ENCODE peak calls at places on chromosomes 12 and 14, in seven cellular contexts. W, L, G, S, H, B and D are unnamed samples.

GRCh38 chr14:91269076-91269991 is 24.8 kb upstream of the GPR68 start:
- DNase-seq in G (no peak), H (peak; percentile 29), L (no peak), S (peak; percentile 48), B (no peak), W (no peak), D (no peak)

GRCh38 chr12:48996794-48997718 is 2.1 kb downstream of the DDN start:
- DNase-seq in H (peak; percentile 55), W (peak; percentile 94), L (peak; percentile 84), S (peak; percentile 65), B (peak; percentile 70), G (peak; percentile 79), D (no peak)

GRCh38 chr14:22131749-22132476 is 457.1 kb downstream of the DAD1 start:
- DNase-seq in L (no peak), S (no peak), B (no peak), G (peak; percentile 13), W (peak; percentile 24), H (no peak), D (peak; percentile 10)

GRCh38 chr14:51592836-51593235 is 58.9 kb upstream of the FRMD6 start:
- DNase-seq in L (no peak), G (no peak), B (no peak), H (no peak), W (no peak), S (no peak), D (no peak)

GRCh38 chr12:20212658-20213387 is 155.5 kb upstream of the PDE3A start:
- DNase-seq in G (peak; percentile 99), B (peak; percentile 68), W (peak; percentile 93), L (peak; percentile 91), S (peak; percentile 97), H (peak; percentile 100), D (peak; percentile 99)

GRCh38 chr12:25063873-25064598 is 115.1 kb upstream of the BCAT1 start:
- DNase-seq in H (no peak), L (no peak), B (no peak), G (no peak), W (peak; percentile 12), S (no peak), D (no peak)

GRCh38 chr12:55706840-55707671 is 648 bp downstream of the ITGA7 start:
- DNase-seq in B (no peak), S (no peak), W (peak; percentile 55), H (no peak), L (no peak), G (no peak), D (no peak)

GRCh38 chr12:52354197-52354596 is 13.1 kb downstream of the KRT85 start:
- DNase-seq in H (no peak), B (no peak), S (no peak), L (no peak), W (no peak), G (no peak), D (peak; percentile 20)

GRCh38 chr14:53055003-53055402 is 98.1 kb downstream of the DDHD1 start:
- DNase-seq in G (peak; percentile 83), S (peak; percentile 64), B (no peak), H (peak; percentile 84), W (peak; percentile 53), L (no peak), D (peak; percentile 65)

GRCh38 chr14:104423715-104424405 is 155.7 kb upstream of the C14orf180 start:
- DNase-seq in L (no peak), G (no peak), B (no peak), W (no peak), H (no peak), S (no peak), D (no peak)

GRCh38 chr12:117486840-117487659 is 125.6 kb upstream of the NOS1 start:
- DNase-seq in L (peak; percentile 25), B (peak; percentile 84), S (peak; percentile 55), G (no peak), W (no peak), H (no peak), D (peak; percentile 58)

GRCh38 chr12:3285570-3285969 is 205.4 kb upstream of the PRMT8 start:
- DNase-seq in B (no peak), W (no peak), H (no peak), G (no peak), L (no peak), S (no peak), D (no peak)

GRCh38 chr12:111699962-111700361 is 14.1 kb downstream of the ACAD10 start:
- DNase-seq in H (no peak), L (no peak), B (no peak), G (no peak), W (no peak), S (no peak), D (no peak)

GRCh38 chr12:111706145-111706544 is 20.3 kb downstream of the ACAD10 start:
- DNase-seq in B (no peak), G (no peak), S (no peak), H (no peak), W (no peak), L (no peak), D (no peak)

GRCh38 chr12:111705672-111706071 is 19.8 kb downstream of the ACAD10 start:
- DNase-seq in B (no peak), L (no peak), S (no peak), W (no peak), H (no peak), G (no peak), D (no peak)
- TF ChIP-seq CTCF in B (no peak), L (no peak), S (no peak), W (no peak), H (no peak), G (no peak), D (no peak)

DNA sequence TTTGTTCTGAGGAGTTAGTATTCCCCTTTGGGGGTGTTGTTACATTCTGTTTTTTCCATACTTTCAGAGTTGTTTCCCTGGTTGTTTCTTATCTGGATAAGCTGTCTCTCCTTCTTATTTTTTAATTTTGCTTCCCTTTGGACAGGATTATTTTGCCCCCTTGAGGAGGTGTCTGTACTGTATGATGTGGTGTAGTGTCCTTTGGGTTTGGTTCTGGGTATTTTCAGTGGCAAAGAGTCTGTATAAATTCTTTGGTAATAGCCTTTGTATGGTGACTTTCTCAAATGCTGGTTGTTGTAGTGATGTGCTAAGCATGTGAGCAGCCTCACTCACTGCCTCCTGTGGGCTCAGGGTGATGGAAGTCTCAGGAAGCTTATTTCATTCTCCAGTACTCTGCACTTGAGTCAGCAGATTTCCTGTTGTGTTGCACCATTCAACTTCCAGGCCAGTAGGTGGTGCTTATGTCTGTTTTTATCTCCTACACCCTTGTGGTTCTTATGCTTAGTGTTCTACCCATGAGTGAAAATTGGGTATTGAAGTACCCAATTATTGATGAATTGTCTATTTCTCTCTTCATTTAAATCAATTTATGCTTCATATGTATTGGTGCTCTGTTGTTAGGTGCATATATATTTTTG is 103.3 kb upstream of the PMCH start:
- DNase-seq in L (no peak), G (peak; percentile 79), S (peak; percentile 44), W (peak; percentile 55), B (no peak), H (peak; percentile 50), D (peak; percentile 63)
- TF ChIP-seq CTCF in L (peak; percentile 17), G (peak; percentile 57), S (peak; percentile 46), W (peak; percentile 57), B (no peak), H (peak; percentile 38), D (peak; percentile 12)

GRCh38 chr12:109944975-109945374 is 44.9 kb downstream of the TCHP start:
- DNase-seq in B (no peak), G (peak; percentile 73), H (peak; percentile 73), S (peak; percentile 34), W (peak; percentile 89), L (no peak), D (no peak)
- TF ChIP-seq CTCF in B (no peak), G (peak; percentile 40), H (peak; percentile 19), S (no peak), W (peak; percentile 21), L (no peak), D (no peak)

GRCh38 chr14:101960225-101960624 is 4.1 kb upstream of the DYNC1H1 start:
- DNase-seq in B (no peak), G (no peak), L (no peak), W (peak; percentile 51), S (no peak), H (peak; percentile 32), D (no peak)
- TF ChIP-seq CTCF in B (no peak), G (peak; percentile 69), L (no peak), W (peak; percentile 56), S (peak; percentile 55), H (peak; percentile 60), D (peak; percentile 40)

GRCh38 chr12:76880156-76881023 is 1.6 kb upstream of the CSRP2 start:
- DNase-seq in W (no peak), G (peak; percentile 50), L (no peak), S (no peak), H (peak; percentile 27), B (no peak), D (no peak)

GRCh38 chr12:76881152-76881551 is 2.3 kb upstream of the CSRP2 start:
- DNase-seq in S (no peak), G (no peak), W (no peak), L (no peak), B (no peak), H (no peak), D (no peak)

GRCh38 chr12:76878899-76879709 is at the start of gene CSRP2:
- DNase-seq in B (peak; percentile 53), L (peak; percentile 88), G (peak; percentile 74), S (peak; percentile 88), W (peak; percentile 98), H (peak; percentile 74), D (peak; percentile 91)

GRCh38 chr12:76878045-76878898 is 547 bp downstream of the CSRP2 start:
- DNase-seq in L (no peak), B (no peak), W (peak; percentile 82), G (peak; percentile 20), S (no peak), H (no peak), D (peak; percentile 43)

DNA sequence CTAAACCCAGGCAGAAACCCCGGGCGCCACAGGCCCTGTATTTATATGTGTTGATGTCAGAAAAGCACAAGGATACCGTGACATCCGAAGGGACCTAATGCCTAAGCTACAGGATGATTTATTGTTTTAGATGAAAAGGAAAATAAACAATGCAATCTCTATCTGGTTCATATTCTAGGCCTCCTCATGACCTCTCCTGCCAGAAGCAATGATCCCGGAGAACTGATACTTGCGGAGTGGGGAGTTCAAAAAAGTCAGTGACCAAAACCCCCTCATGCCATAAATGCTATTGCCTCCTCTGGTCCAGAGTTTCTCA is 849 bp upstream of the CSRP2 start:
- DNase-seq in L (peak; percentile 64), B (no peak), W (no peak), G (no peak), H (no peak), S (no peak), D (no peak)
- TF ChIP-seq CTCF in L (no peak), B (no peak), W (no peak), G (no peak), H (no peak), S (no peak), D (no peak)

DNA sequence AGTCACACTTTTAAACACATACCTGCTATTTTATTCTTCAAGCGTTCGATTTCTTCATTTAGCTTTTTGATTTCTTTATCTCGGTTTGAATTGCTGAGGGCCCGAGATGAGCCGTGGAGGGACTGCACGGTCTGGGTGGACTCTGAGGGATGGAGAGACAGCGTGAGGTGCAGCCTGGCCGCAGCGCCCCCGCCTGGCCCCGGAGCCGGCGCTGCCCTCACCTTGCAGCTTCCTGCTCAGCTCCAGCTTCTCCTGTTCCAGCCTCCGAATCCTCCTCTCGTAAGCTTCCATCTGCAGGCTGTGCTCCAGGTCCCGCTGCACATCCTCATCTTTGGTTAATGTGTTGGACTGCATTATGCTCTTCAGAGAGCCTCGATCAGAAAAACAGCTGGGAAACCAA is 53.2 kb downstream of the AMN start:
- DNase-seq in B (no peak), G (no peak), S (no peak), H (no peak), W (no peak), L (no peak), D (no peak)
- TF ChIP-seq CTCF in B (no peak), G (no peak), S (no peak), H (no peak), W (peak; percentile 13), L (no peak), D (no peak)